ENCODE peak calls at places on chromosomes 11 and 22, in seven cellular contexts. O, I, L, N, D, Z and A are unnamed samples.

GRCh38 chr22:25027959-25028840 is 75.7 kb downstream of the KIAA1671 start:
- DNase-seq in N (peak), O (no peak), D (no peak), Z (no peak), I (peak), L (peak), A (no peak)

GRCh38 chr22:30275625-30276024 is 9.0 kb upstream of the OSM start:
- DNase-seq in N (no peak), I (no peak), D (no peak), L (no peak), O (no peak), Z (no peak), A (no peak)

GRCh38 chr11:65695459-65696241 is 16.4 kb upstream of the KAT5 start:
- DNase-seq in D (no peak), N (no peak), L (no peak), I (no peak), O (no peak), Z (no peak), A (no peak)

GRCh38 chr11:128835741-128836410 is 31.2 kb downstream of the KCNJ1 start:
- DNase-seq in O (no peak), N (no peak), D (no peak), Z (no peak), I (no peak), L (peak), A (no peak)

GRCh38 chr11:59867946-59868345 is 1.7 kb upstream of the TCN1 start:
- DNase-seq in Z (no peak), N (no peak), I (no peak), L (no peak), D (no peak), O (no peak), A (no peak)

GRCh38 chr22:30305906-30306628 is 16.8 kb upstream of the CASTOR1 start:
- DNase-seq in N (no peak), D (no peak), I (peak), O (no peak), L (peak), Z (no peak), A (no peak)

GRCh38 chr11:67776834-67777530 is 102.6 kb upstream of the ALDH3B2 start:
- DNase-seq in Z (no peak), I (peak), N (no peak), D (no peak), L (no peak), O (no peak), A (no peak)

GRCh38 chr11:126059238-126059761 is 3.4 kb downstream of the CDON start:
- DNase-seq in I (no peak), D (no peak), O (no peak), N (no peak), L (no peak), Z (no peak), A (no peak)

DNA sequence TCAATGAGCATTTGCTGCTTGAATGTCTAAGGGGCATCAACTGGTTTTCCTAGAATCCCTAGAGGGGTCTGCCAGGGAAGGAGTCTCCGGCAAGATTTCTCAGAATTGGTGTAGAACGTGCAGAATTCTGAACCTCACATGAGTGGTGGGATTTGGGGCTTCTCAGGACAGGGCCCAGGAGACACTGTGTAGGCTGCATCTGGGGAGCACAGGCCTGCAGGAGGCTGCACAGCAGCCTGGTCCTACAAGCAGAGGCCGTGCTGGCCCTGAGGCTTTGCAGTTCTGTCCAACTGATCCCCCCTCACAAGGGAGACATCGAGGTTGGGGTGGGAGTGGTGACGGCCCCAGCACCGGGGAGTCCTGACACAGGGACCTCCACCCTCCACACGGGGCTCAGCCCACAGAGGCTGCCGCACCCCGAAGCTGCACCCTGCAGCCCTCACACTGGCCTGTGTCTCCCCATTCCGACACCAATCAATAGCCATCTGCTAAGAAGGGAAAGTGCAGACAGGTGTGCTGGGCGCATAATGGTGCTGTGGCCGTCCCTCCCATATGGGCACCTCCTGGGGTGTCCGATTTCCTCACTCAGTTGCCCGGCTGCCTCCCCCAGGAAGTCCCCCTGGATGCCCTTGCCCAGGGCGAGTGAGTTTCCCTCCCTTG is 688.1 kb downstream of the BRD1 start:
- DNase-seq in N (no peak), D (no peak), Z (no peak), L (no peak), O (no peak), I (no peak), A (no peak)
- H3K4me3 ChIP-seq in N (no peak), D (no peak), Z (no peak), L (no peak), O (no peak), I (no peak), A (no peak)

DNA sequence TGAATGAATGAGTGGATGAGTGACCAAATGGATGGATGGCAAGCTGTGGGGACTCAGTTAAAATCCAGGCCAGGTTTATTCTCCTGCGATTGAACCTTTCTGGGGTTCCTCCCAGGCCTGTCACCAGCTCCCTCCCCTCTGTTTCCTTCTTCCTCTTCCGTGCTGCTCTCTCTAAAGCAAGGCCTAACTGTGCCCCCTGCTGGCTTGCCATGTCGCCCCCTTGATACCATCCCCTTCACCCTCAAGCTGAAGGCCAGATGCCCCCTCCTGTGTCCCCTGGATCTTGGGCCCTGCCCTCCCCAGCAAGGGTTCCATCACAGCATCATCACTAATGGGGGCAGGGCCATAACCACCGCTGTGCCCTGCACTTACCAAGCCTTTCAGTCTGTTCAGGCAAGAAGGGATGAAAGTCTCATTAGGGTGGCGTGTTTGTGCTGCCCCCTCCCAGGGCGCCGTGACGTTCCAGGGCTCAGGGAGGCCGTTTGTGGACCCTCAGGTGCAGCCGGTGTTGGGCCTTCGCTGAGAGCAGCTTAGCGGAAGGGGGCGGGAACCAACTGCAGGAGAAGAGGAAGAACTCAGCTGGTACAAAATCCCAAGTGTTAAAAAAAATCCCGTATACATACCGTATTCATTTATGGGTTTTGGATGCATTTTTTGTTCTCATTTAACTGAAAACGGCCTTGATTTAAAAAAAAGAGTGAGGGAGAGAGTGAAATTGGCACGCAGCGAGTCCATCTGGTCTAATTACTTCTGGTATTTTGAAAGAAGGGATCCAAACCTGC is 69.9 kb downstream of the MPPED1 start:
- DNase-seq in L (peak), N (no peak), O (no peak), I (no peak), D (no peak), Z (no peak), A (no peak)
- TF ChIP-seq CTCF in L (peak), N (no peak), O (no peak), I (no peak), D (no peak), Z (no peak), A (no peak)

DNA sequence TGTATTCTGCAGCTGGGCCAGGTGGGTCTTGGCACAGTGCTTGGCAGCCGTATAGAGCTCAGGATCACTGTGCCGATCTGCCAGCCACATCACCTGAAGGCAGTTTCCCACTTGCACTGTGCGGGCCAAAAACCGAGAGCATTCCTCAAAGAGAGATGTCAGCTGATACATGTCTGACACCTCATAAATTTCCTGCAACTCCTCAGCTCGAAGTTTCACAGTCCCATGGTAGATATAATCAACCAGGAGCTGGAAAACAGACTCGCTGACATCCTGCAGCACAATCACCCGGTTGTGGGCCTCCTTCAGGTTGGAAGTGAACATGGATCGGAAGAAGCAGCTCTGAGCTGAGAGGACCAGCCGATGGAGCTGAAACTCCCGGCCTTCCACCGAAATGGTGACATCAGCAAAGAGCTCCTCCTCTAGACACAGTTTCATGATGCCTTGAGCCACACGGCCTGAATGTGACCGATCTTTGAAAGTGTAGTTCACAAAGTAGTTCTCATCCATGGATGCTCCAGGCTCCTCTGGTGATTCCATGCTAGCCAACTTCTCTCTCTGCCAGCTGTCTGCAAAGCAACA is 1.2 kb downstream of the KBTBD4 start:
- DNase-seq in N (no peak), I (peak), L (peak), Z (no peak), O (no peak), D (no peak), A (peak)
- H3K4me3 ChIP-seq in N (no peak), I (peak), L (peak), Z (peak), O (peak), D (peak), A (peak)

DNA sequence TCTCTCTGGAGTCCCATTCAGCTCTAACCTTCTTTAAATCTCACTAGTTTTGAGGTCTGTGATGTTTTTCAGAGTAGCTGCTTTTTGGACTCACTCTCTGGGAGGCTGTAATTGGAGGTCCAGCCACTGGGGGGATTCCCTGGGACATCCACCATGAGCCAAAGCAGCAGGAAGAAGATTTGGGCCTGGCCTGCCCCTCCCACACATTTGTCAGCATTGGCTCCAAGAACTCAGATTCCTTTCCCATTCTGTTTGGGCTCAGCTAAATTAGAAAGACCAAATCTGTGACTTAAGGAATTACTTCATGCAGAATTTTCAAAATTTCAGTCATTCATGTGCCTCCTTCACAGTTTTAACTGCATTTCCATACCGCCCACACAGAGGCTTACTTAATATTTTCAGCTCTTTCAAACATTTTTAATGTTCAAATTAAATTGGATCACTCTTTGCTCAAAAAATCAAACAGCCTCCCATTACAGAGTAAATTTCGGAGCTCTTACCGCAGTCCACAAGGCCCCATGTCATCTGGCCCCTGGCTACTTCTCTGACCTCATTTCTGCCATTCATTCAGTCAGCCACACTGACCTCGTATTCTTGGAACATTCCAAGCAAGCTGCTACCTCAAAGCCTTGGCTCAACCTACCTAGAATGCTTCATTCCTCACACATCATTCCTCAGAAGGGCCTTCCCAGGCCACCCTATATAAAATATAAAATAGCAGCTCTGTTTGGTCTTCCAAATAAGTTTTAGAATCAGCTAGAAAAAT is 54.5 kb upstream of the RRAS2 start:
- DNase-seq in O (peak), N (peak), L (peak), I (peak), Z (no peak), D (peak), A (peak)
- TF ChIP-seq CTCF in O (peak), N (peak), L (peak), I (peak), Z (peak), D (peak), A (peak)

DNA sequence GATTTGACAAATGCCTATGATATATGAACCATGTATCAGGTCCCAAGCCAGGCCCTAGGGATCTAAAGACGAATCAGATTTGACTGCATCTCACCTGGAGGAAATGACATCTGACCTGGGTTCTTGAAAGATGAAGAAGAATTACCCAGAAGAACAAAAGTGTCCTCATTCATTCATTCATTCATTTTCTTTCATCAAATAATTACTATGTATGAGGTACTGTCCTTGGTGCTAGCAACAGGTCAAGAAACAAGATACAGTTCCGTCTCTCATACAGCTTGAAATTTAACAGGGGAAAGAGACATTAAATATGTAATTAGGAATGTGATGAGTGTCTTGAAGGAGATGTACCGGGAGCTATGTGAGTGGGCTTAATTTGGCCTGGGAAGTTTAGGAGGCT is 1.8 kb upstream of the APBB1 start:
- DNase-seq in D (no peak), Z (no peak), O (no peak), L (no peak), I (no peak), N (no peak), A (no peak)
- H3K4me3 ChIP-seq in D (no peak), Z (no peak), O (no peak), L (no peak), I (no peak), N (no peak), A (no peak)

DNA sequence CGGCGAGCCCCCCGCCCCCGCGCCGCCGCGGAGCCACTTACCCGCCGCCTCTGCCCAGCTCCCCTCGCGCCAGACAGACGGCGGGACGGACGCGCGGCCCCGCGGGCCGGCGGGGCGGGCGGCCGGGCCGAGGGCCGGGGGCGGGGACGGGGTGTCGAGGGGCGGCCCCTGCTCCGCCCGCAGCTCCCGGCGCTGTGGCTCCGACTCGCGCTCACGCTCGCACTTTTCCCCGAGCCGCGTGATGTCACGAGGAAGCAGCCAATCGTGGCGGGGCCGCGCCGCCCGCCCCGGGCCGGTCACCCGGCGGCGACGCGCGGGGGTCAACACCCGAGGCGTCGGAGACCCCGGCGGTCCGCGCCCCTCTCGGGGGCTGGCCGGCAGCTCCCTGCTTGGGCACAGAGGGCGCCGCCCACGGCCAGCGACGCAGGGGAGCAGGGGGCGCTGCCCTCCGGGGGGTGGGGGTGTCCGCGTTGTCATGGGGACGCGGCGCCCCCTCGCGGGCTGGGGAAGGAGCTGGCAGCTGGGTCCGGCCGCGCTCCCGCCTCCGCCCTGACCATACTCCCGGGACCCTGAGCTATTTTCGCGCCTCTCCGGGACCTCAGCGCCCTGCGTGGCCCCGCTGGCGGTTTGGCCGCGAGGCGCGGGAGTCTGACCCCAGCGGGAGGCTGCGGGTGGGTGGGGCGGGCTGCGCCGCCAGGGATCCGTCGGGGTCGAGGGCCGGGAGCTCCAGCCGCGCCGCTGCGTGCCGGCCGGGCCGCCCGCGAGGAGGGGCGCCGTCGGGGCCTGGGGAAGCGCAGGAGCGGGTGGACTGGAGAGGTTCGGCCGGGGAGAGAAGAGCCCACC is at the start of gene CHRM4:
- DNase-seq in L (peak), D (no peak), N (no peak), Z (no peak), O (no peak), I (peak), A (peak)
- TF ChIP-seq CTCF in L (peak), D (peak), N (peak), Z (peak), O (peak), I (peak), A (no peak)

GRCh38 chr11:16925495-16926065 is 88.6 kb downstream of the PLEKHA7 start:
- DNase-seq in I (peak), D (no peak), N (peak), Z (no peak), L (no peak), O (peak), A (no peak)
- H3K4me3 ChIP-seq in I (peak), D (peak), N (peak), Z (no peak), L (no peak), O (no peak), A (peak)

DNA sequence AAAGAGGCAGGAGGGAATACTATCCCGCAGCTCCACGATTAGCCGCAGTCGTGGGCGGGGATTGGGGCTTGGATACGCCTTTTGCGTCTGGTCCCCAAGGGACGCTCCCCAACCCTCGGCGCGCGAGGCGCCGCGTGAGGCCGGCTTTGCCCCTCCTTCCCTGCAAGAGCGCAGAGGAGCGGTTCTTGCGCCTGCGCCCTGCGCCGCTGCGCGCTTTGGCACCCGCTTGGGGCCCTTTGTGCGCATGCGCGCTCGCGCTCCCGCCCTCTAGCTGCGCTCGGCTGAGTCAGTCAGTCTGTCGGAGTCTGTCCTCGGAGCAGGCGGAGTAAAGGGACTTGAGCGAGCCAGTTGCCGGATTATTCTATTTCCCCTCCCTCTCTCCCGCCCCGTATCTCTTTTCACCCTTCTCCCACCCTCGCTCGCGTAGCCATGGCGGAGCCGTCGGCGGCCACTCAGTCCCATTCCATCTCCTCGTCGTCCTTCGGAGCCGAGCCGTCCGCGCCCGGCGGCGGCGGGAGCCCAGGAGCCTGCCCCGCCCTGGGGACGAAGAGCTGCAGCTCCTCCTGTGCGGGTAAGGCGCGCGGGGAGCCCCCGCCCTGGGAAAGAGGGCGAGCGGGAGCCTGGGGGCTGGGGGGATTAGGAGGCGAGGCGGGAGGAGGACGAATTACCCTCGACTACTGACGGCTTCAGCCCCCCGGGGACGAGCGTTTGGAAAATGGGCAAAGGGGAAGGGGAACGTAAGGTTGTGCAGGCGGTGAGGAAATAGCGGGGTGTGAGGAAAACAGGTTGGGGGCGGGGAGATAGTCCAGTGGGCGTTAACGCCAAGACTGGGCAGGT is at the start of gene RTN3:
- DNase-seq in I (peak), L (peak), Z (peak), N (peak), D (peak), O (peak), A (peak)
- TF ChIP-seq CTCF in I (no peak), L (no peak), Z (no peak), N (no peak), D (peak), O (no peak), A (no peak)